ENCODE peak calls at places on chromosome 21, in ten cellular contexts. P is Peyer's patch; I is psoas muscle; N is HCT116; Q is Karpas-422; E is stomach; M is SK-N-SH; D is CD4-positive, CD25-positive, alpha-beta regulatory T cell; J is CD8-positive, alpha-beta memory T cell; G is SJCRH30. L is an unnamed sample.

GRCh38 chr21:38352536-38353219 is 95.9 kb downstream of the KCNJ15 start:
- DNase-seq in G (peak; percentile 67), J (no peak), Q (peak; percentile 66), I (peak; percentile 40), N (peak; percentile 1), E (peak; percentile 79), P (no peak), D (no peak), M (peak; percentile 35), L (peak; percentile 17)

GRCh38 chr21:46564391-46564790 is 40.5 kb downstream of the S100B start:
- DNase-seq in I (no peak), D (no peak), Q (no peak), N (no peak), P (no peak), E (no peak), G (no peak), J (no peak), M (no peak), L (no peak)

GRCh38 chr21:45802425-45802824 is 158.9 kb downstream of the PCBP3 start:
- DNase-seq in P (no peak), D (no peak), M (no peak), I (no peak), J (no peak), N (no peak), Q (no peak), G (no peak), E (no peak), L (no peak)

GRCh38 chr21:17438642-17439041 is 74.2 kb upstream of the CXADR start:
- DNase-seq in M (peak; percentile 44), D (no peak), I (no peak), E (no peak), J (no peak), G (no peak), N (no peak), Q (no peak), P (no peak), L (no peak)

GRCh38 chr21:18164933-18165332 is 79.7 kb upstream of the CHODL start:
- DNase-seq in M (no peak), G (peak; percentile 14), P (no peak), N (no peak), Q (no peak), I (no peak), E (no peak), D (no peak), J (no peak), L (no peak)

GRCh38 chr21:32539378-32539777 is 45.9 kb downstream of the TCP10L start:
- DNase-seq in J (no peak), N (no peak), E (no peak), D (no peak), Q (no peak), I (no peak), G (no peak), P (no peak), M (no peak), L (no peak)

GRCh38 chr21:25509862-25510261 is 97.4 kb downstream of the MRPL39 start:
- DNase-seq in P (no peak), Q (no peak), M (no peak), G (no peak), J (no peak), I (no peak), N (no peak), E (no peak), D (no peak), L (no peak)

GRCh38 chr21:43206231-43207042 is 37.6 kb downstream of the CRYAA start:
- DNase-seq in G (no peak), I (no peak), P (peak; percentile 44), N (no peak), D (no peak), J (no peak), M (no peak), Q (no peak), E (no peak), L (no peak)

GRCh38 chr21:34602061-34602460 is 12.9 kb downstream of the RCAN1 start:
- DNase-seq in G (no peak), M (no peak), N (no peak), J (no peak), E (no peak), D (no peak), P (no peak), Q (no peak), I (no peak), L (no peak)
- H3K9me3 ChIP-seq in G (no peaks in the 10 kb centered on the region), M (no peaks in the 10 kb centered on the region), N (no peaks in the 10 kb centered on the region), J (no peaks in the 10 kb centered on the region), E (no peaks in the 10 kb centered on the region), D (no peaks in the 10 kb centered on the region), P (no peaks in the 10 kb centered on the region), Q (no peaks in the 10 kb centered on the region), I (no peaks in the 10 kb centered on the region), L (no peaks in the 10 kb centered on the region)

GRCh38 chr21:35853321-35853922 is 206.9 kb downstream of the SETD4 start:
- DNase-seq in E (no peak), G (no peak), M (no peak), D (no peak), J (no peak), Q (no peak), I (no peak), N (no peak), P (no peak), L (no peak)

GRCh38 chr21:35850029-35850428 is 210.3 kb downstream of the SETD4 start:
- DNase-seq in D (no peak), E (no peak), Q (no peak), N (no peak), M (no peak), I (no peak), J (no peak), G (no peak), P (no peak), L (no peak)

GRCh38 chr21:35852820-35853219 is 207.5 kb downstream of the SETD4 start:
- DNase-seq in I (no peak), Q (no peak), D (no peak), P (no peak), G (no peak), J (no peak), M (no peak), E (no peak), N (no peak), L (no peak)

GRCh38 chr21:35849131-35849530 is 211.2 kb downstream of the SETD4 start:
- DNase-seq in E (no peak), Q (no peak), D (no peak), N (no peak), J (no peak), M (no peak), I (no peak), P (no peak), G (no peak), L (no peak)

DNA sequence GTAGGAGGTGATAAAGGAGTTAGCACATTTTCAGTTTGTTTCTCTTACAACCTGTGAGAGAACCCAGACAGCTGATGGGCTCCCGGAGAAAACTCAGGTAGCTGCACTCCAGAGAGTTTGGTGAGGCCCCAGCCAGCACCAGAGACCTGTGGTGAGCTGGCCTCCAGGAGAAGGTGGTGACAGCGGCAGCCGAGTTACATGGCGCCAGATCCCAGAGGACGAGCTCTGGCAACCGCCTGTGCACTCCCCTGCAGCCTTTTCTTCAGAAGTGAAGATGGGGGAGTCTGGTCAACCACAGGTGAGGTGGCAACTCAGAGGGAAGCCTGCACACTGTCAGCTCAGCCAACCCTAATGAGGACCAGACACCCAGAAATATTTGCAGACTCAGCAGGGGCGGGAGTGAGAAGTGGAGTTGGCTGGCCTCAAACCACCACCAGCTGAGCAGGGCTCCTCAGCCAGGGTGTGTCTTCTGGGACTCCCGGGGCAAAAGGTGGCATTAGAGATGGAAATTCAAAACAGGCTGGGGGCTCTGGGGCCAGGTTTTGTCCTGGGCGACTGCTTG is 209.7 kb downstream of the SETD4 start:
- DNase-seq in D (no peak), P (no peak), M (no peak), G (no peak), N (no peak), I (no peak), E (no peak), J (no peak), Q (no peak), L (no peak)
- H3K9me3 ChIP-seq in D (no peaks in the 10 kb centered on the region), P (no peaks in the 10 kb centered on the region), M (no peaks in the 10 kb centered on the region), G (no peaks in the 10 kb centered on the region), N (no peaks in the 10 kb centered on the region), I (no peaks in the 10 kb centered on the region), E (no peaks in the 10 kb centered on the region), J (no peaks in the 10 kb centered on the region), Q (no peaks in the 10 kb centered on the region), L (no peaks in the 10 kb centered on the region)

DNA sequence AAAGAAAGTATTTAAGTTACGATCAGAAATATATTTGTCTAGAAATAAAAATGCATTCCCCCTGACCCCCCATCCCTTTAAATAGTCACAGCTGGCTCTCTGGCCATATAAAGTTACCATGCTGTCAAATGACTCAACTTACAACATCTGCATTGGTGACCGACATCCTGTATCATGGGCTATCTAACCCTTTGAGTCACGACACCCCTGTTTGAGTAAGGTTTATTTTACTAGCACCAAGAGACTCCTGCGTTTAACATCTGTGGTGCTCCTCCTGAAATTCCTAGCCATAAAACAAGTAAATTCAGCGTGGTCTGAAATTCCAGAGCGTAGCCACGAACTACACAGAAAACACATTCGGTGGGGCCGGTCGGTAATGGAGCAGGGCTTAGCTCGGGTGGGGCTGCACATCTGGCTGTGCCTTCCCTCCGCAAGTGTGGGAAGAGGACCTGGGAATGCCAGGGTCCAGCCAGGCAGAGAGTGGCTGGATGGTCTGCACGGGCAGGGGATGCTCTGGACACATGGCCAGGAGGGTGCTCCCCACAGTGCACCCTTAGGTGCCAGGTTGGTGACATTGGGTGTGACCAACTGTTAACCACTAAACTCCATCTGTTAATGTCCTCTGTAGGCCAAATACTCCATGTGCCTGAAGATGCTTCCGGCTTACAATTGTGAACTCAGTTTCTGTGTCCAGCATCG is 53.0 kb upstream of the CLDN14 start:
- DNase-seq in J (no peak), G (no peak), E (no peak), D (no peak), M (no peak), P (no peak), I (no peak), N (no peak), Q (no peak), L (no peak)
- H3K9me3 ChIP-seq in J (no peaks in the 10 kb centered on the region), G (no peaks in the 10 kb centered on the region), E (no peaks in the 10 kb centered on the region), D (no peaks in the 10 kb centered on the region), M (no peaks in the 10 kb centered on the region), P (no peaks in the 10 kb centered on the region), I (no peaks in the 10 kb centered on the region), N (no peaks in the 10 kb centered on the region), Q (no peaks in the 10 kb centered on the region), L (no peaks in the 10 kb centered on the region)

DNA sequence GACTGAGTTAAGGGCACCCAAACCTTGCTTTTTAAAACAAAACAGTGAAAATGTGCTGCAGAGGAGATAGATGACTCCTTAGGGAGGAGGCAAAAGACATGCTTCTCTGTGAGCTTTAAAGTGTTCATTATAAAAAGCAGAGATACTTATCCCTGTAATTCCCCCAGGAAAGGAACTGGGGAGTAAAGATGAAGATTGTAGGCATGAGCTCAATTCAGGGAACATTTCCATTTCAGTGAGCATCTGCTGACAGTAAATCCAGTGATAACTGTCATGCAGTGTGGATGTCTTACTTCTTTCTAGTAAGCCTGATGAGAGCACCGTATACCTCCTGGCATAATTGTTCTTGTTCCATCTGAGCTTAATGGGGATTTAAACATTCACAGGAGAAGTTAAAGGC is 1296.5 kb downstream of the MRPL39 start:
- DNase-seq in D (no peak), P (no peak), I (no peak), Q (no peak), N (no peak), E (no peak), J (no peak), M (no peak), G (no peak), L (no peak)
- H3K9me3 ChIP-seq in D (no peaks in the 10 kb centered on the region), P (no peaks in the 10 kb centered on the region), I (no peaks in the 10 kb centered on the region), Q (peaks cover 5% of the 10 kb centered on the region), N (peaks cover 24% of the 10 kb centered on the region), E (no peaks in the 10 kb centered on the region), J (no peaks in the 10 kb centered on the region), M (no peaks in the 10 kb centered on the region), G (no peaks in the 10 kb centered on the region), L (no peaks in the 10 kb centered on the region)